ENCODE peak calls at places on chromosomes 11 and 22, in seven cellular contexts. H is transverse colon, E is heart left ventricle, V is body of pancreas, R is breast epithelium, S is H1, U is sigmoid colon. M is an unnamed sample.

GRCh38 chr11:73866586-73866996 is 10.1 kb downstream of the COA4 start:
- DNase-seq in U (peak; percentile 89), R (no peak), E (no peak), H (peak; percentile 21), S (no peak), V (peak; percentile 26), M (peak; percentile 47)

GRCh38 chr22:25008666-25009065 is 56.1 kb downstream of the KIAA1671 start:
- DNase-seq in E (no peak), S (no peak), U (no peak), R (no peak), H (no peak), V (no peak), M (no peak)

GRCh38 chr22:23526588-23527315 is 53.3 kb downstream of the IGLL1 start:
- DNase-seq in V (no peak), R (peak; percentile 51), H (no peak), U (no peak), E (no peak), S (no peak), M (no peak)

GRCh38 chr11:45635907-45636306 is 29.5 kb downstream of the CHST1 start:
- DNase-seq in E (no peak), V (no peak), U (no peak), R (no peak), H (no peak), S (no peak), M (no peak)

GRCh38 chr22:17339095-17339693 is 30.1 kb upstream of the CECR2 start:
- DNase-seq in V (no peak), H (no peak), U (no peak), R (no peak), E (peak; percentile 11), S (no peak), M (no peak)

GRCh38 chr11:21402274-21402673 is 732.9 kb downstream of the NELL1 start:
- DNase-seq in E (no peak), V (no peak), H (no peak), R (no peak), U (no peak), S (no peak), M (no peak)

GRCh38 chr22:30876925-30877553 is 91.5 kb downstream of the MORC2 start:
- DNase-seq in E (peak; percentile 42), S (no peak), R (no peak), H (no peak), V (peak; percentile 13), U (peak; percentile 46), M (peak; percentile 75)

GRCh38 chr22:44409691-44410316 is 88.2 kb downstream of the RTL6 start:
- DNase-seq in E (no peak), R (no peak), S (no peak), V (no peak), H (no peak), U (peak; percentile 41), M (no peak)

GRCh38 chr11:130480721-130481140 is 32.3 kb downstream of the ADAMTS15 start:
- DNase-seq in U (no peak), S (no peak), H (no peak), V (no peak), R (no peak), E (no peak), M (no peak)

GRCh38 chr11:64251722-64251985 is 324 bp downstream of the PLCB3 start:
- DNase-seq in R (no peak), V (no peak), S (no peak), E (no peak), H (no peak), U (no peak), M (no peak)

GRCh38 chr11:100663583-100663982 is 23.5 kb upstream of the ARHGAP42 start:
- DNase-seq in U (no peak), V (no peak), S (no peak), H (no peak), R (no peak), E (no peak), M (no peak)

GRCh38 chr22:23392420-23393121 is 187.5 kb downstream of the IGLL1 start:
- DNase-seq in H (no peak), S (no peak), E (no peak), R (no peak), U (peak; percentile 51), V (no peak), M (no peak)

GRCh38 chr11:13207665-13208594 is 69.7 kb upstream of the BMAL1 start:
- DNase-seq in S (no peak), H (peak; percentile 40), R (no peak), U (no peak), E (peak; percentile 21), V (peak; percentile 36), M (peak; percentile 59)

GRCh38 chr11:133086518-133086917 is 445.8 kb downstream of the OPCML start:
- DNase-seq in H (no peak), R (no peak), E (no peak), V (no peak), S (no peak), U (no peak), M (no peak)

GRCh38 chr22:25013634-25014033 is 61.1 kb downstream of the KIAA1671 start:
- DNase-seq in U (no peak), R (no peak), E (peak; percentile 56), V (no peak), S (no peak), H (peak; percentile 75), M (no peak)

GRCh38 chr11:13289081-13289480 is 11.5 kb downstream of the BMAL1 start:
- DNase-seq in U (no peak), R (no peak), E (no peak), S (no peak), H (no peak), V (no peak), M (no peak)

GRCh38 chr11:47186076-47186936 is at the start of gene PACSIN3:
- DNase-seq in V (peak; percentile 44), E (peak; percentile 64), R (no peak), H (peak; percentile 61), U (peak; percentile 82), S (no peak), M (peak; percentile 48)

GRCh38 chr22:30602049-30602448 is 4.9 kb upstream of the TCN2 start:
- DNase-seq in V (peak; percentile 38), H (no peak), R (no peak), U (no peak), S (no peak), E (no peak), M (peak; percentile 61)

GRCh38 chr11:64358907-64359711 is at the start of gene RPS6KA4:
- DNase-seq in S (no peak), V (peak; percentile 62), R (peak; percentile 57), U (no peak), E (peak; percentile 73), H (peak; percentile 73), M (peak; percentile 74)

GRCh38 chr22:41091139-41092022 is 1.0 kb upstream of the EP300 start:
- DNase-seq in V (peak; percentile 99), R (peak; percentile 99), H (peak; percentile 100), E (peak; percentile 99), U (peak; percentile 100), S (peak; percentile 96), M (peak; percentile 99)
- TF ChIP-seq POLR2A in V (peak; percentile 93), R (peak; percentile 88), H (peak; percentile 89), E (peak; percentile 41), U (peak; percentile 83), S (peak; percentile 78), M (peak; percentile 83)

GRCh38 chr11:77065878-77066228 is 918 bp upstream of the CAPN5 start:
- DNase-seq in H (peak; percentile 60), R (peak; percentile 33), U (peak; percentile 81), V (peak; percentile 38), S (no peak), E (no peak), M (peak; percentile 71)

GRCh38 chr11:77067776-77068460 is 1.1 kb downstream of the CAPN5 start:
- DNase-seq in V (no peak), R (no peak), S (no peak), H (peak; percentile 11), U (peak; percentile 67), E (no peak), M (no peak)

GRCh38 chr11:77064648-77065217 is 2.0 kb upstream of the CAPN5 start:
- DNase-seq in V (no peak), H (no peak), U (peak; percentile 44), R (no peak), S (no peak), E (no peak), M (no peak)

GRCh38 chr11:77068461-77069335 is 1.9 kb downstream of the CAPN5 start:
- DNase-seq in U (peak; percentile 58), S (no peak), H (peak; percentile 8), R (no peak), E (no peak), V (no peak), M (no peak)

GRCh38 chr11:77066229-77067023 is at the start of gene CAPN5:
- DNase-seq in V (peak; percentile 93), S (peak; percentile 84), H (peak; percentile 95), U (peak; percentile 95), E (peak; percentile 94), R (peak; percentile 80), M (peak; percentile 94)
- TF ChIP-seq POLR2A in V (peak; percentile 85), S (no peak), H (peak; percentile 86), U (peak; percentile 83), E (peak; percentile 30), R (peak; percentile 81), M (peak; percentile 66)

GRCh38 chr11:20112291-20113146 is 47.8 kb downstream of the DBX1 start:
- DNase-seq in U (peak; percentile 91), E (peak; percentile 84), V (peak; percentile 83), H (peak; percentile 75), S (no peak), R (peak; percentile 75), M (peak; percentile 83)
- TF ChIP-seq POLR2A in U (no peak), E (no peak), V (peak; percentile 6), H (no peak), S (no peak), R (no peak), M (no peak)

GRCh38 chr22:35401863-35402262 is 1.9 kb downstream of the MCM5 start:
- DNase-seq in H (no peak), E (no peak), S (no peak), R (no peak), V (no peak), U (no peak), M (peak; percentile 25)
- TF ChIP-seq POLR2A in H (no peak), E (no peak), S (no peak), R (no peak), V (no peak), U (no peak), M (no peak)

GRCh38 chr11:17713851-17714250 is 5.5 kb upstream of the MYOD1 start:
- DNase-seq in U (no peak), R (no peak), V (no peak), S (no peak), E (no peak), H (no peak), M (no peak)

GRCh38 chr11:17714870-17715269 is 4.5 kb upstream of the MYOD1 start:
- DNase-seq in U (no peak), V (no peak), E (no peak), H (no peak), S (no peak), R (no peak), M (no peak)

GRCh38 chr11:17716807-17717206 is 2.6 kb upstream of the MYOD1 start:
- DNase-seq in S (no peak), U (no peak), R (no peak), E (no peak), V (no peak), H (no peak), M (no peak)

GRCh38 chr11:17711836-17712235 is 7.5 kb upstream of the MYOD1 start:
- DNase-seq in R (no peak), E (no peak), U (no peak), V (no peak), S (no peak), H (no peak), M (no peak)

GRCh38 chr11:17714356-17714854 is 5.0 kb upstream of the MYOD1 start:
- DNase-seq in U (no peak), E (peak; percentile 48), V (no peak), S (no peak), R (no peak), H (no peak), M (no peak)
- TF ChIP-seq POLR2A in U (no peak), E (no peak), V (no peak), S (no peak), R (no peak), H (no peak), M (no peak)